ENCODE peak calls at places on chromosomes 7 and 10, in four cellular contexts. G is transverse colon, A is spleen, H is HCT116. O is an unnamed sample.

GRCh38 chr7:6143997-6144396 is 112.8 kb downstream of the ANKRD61 start:
- DNase-seq in A (no peak), G (no peak), H (no peak), O (no peak)

GRCh38 chr10:1179346-1180070 is 123.3 kb downstream of the WDR37 start:
- DNase-seq in H (no peak), G (no peak), A (peak; percentile 46), O (no peak)

GRCh38 chr7:159049266-159050025 is 95.2 kb downstream of the VIPR2 start:
- DNase-seq in H (no peak), G (no peak), A (peak; percentile 43), O (no peak)

GRCh38 chr10:133209641-133210040 is 20.4 kb upstream of the UTF1 start:
- DNase-seq in A (no peak), G (no peak), H (no peak), O (no peak)

GRCh38 chr10:127196227-127196954 is at the start of gene INSYN2A:
- DNase-seq in H (no peak), A (no peak), G (peak; percentile 27), O (peak; percentile 82)

GRCh38 chr7:32047801-32048200 is 22.4 kb downstream of the PDE1C start:
- DNase-seq in A (no peak), G (no peak), H (no peak), O (no peak)

GRCh38 chr7:99079104-99079503 is 64.8 kb downstream of the SMURF1 start:
- DNase-seq in H (no peak), G (peak; percentile 37), A (no peak), O (no peak)

GRCh38 chr7:135678612-135679575 is 16.6 kb downstream of the STMP1 start:
- DNase-seq in A (no peak), H (no peak), G (no peak), O (no peak)

GRCh38 chr7:132066776-132067175 is 509.5 kb downstream of the PLXNA4 start:
- DNase-seq in A (no peak), G (peak; percentile 20), H (no peak), O (no peak)

GRCh38 chr10:69703766-69704191 is 73.7 kb downstream of the FAM241B start:
- DNase-seq in G (no peak), H (peak; percentile 33), A (no peak), O (no peak)

GRCh38 chr7:132218876-132219275 is 357.4 kb downstream of the PLXNA4 start:
- DNase-seq in A (no peak), G (no peak), H (no peak), O (peak; percentile 11)

GRCh38 chr7:20328692-20329091 is 2.0 kb upstream of the ITGB8 start:
- DNase-seq in A (no peak), G (no peak), H (no peak), O (no peak)

GRCh38 chr7:142461437-142461836 is 203.6 kb upstream of the PRSS58 start:
- DNase-seq in G (no peak), H (no peak), A (no peak), O (no peak)

GRCh38 chr10:50512743-50513416 is 110.9 kb downstream of the SGMS1 start:
- DNase-seq in G (peak; percentile 17), H (no peak), A (no peak), O (no peak)

GRCh38 chr7:84218681-84219080 is 24.1 kb upstream of the SEMA3A start:
- DNase-seq in H (no peak), A (no peak), G (no peak), O (no peak)

GRCh38 chr10:28211759-28212158 is 91.1 kb downstream of the MPP7 start:
- DNase-seq in A (no peak), G (no peak), H (no peak), O (peak; percentile 48)

GRCh38 chr10:132846631-132847415 is 60.9 kb upstream of the NKX6-2 start:
- DNase-seq in A (peak; percentile 65), H (no peak), G (no peak), O (no peak)

GRCh38 chr10:79047875-79048638 is 20.7 kb upstream of the ZMIZ1 start:
- DNase-seq in G (no peak), H (no peak), A (peak; percentile 87), O (no peak)

GRCh38 chr10:33066558-33067236 is 108.7 kb upstream of the ITGB1 start:
- DNase-seq in H (no peak), G (no peak), A (no peak), O (peak; percentile 48)

GRCh38 chr10:96043895-96044580 is 655 bp downstream of the CCNJ start:
- DNase-seq in H (no peak), A (peak; percentile 90), G (peak; percentile 59), O (peak; percentile 59)

GRCh38 chr10:71307469-71308085 is 11.5 kb upstream of the SLC29A3 start:
- DNase-seq in G (no peak), H (no peak), A (no peak), O (no peak)

GRCh38 chr7:141752634-141753033 is 11.3 kb upstream of the TAS2R3 start:
- DNase-seq in A (no peak), G (no peak), H (no peak), O (peak; percentile 83)

GRCh38 chr7:79610301-79610700 is 156.8 kb upstream of the MAGI2 start:
- DNase-seq in H (no peak), A (no peak), G (no peak), O (no peak)

GRCh38 chr7:74477188-74477587 is 23.5 kb downstream of the GTF2IRD1 start:
- DNase-seq in H (no peak), G (no peak), A (no peak), O (no peak)

GRCh38 chr7:95886501-95887090 is 114.2 kb downstream of the DYNC1I1 start:
- DNase-seq in A (no peak), H (no peak), G (no peak), O (peak; percentile 54)

GRCh38 chr7:151694441-151694827 is 174.7 kb upstream of the RHEB start:
- DNase-seq in H (no peak), A (no peak), G (no peak), O (no peak)

GRCh38 chr7:100673942-100674431 is 447 bp downstream of the GNB2 start:
- DNase-seq in A (peak; percentile 92), H (no peak), G (peak; percentile 58), O (no peak)

GRCh38 chr7:108094375-108094774 is 35.8 kb downstream of the LAMB4 start:
- DNase-seq in A (no peak), G (no peak), H (no peak), O (no peak)

GRCh38 chr7:150778014-150778737 is 22.0 kb downstream of the TMEM176B start:
- DNase-seq in G (no peak), A (no peak), H (peak; percentile 24), O (peak; percentile 49)

GRCh38 chr7:149300751-149301150 is 38.8 kb downstream of the ZNF783 start:
- DNase-seq in A (no peak), H (no peak), G (no peak), O (no peak)

GRCh38 chr10:128062837-128063563 is 63.2 kb downstream of the MKI67 start:
- DNase-seq in H (no peak), A (peak; percentile 90), G (peak; percentile 58), O (no peak)

GRCh38 chr7:102917436-102918353 is 4.9 kb downstream of the LRRC17 start:
- DNase-seq in H (peak; percentile 16), A (no peak), G (no peak), O (peak; percentile 41)

GRCh38 chr7:16747095-16747494 is 6.5 kb upstream of the TSPAN13 start:
- DNase-seq in H (no peak), G (no peak), A (no peak), O (no peak)

GRCh38 chr10:44492678-44493077 is 107.8 kb upstream of the CXCL12 start:
- DNase-seq in A (no peak), H (no peak), G (no peak), O (no peak)

GRCh38 chr7:130371059-130371458 is 9.2 kb upstream of the CPA1 start:
- DNase-seq in G (peak; percentile 24), H (no peak), A (no peak), O (no peak)

GRCh38 chr7:70285176-70285575 is 686.9 kb downstream of the AUTS2 start:
- DNase-seq in H (no peak), G (no peak), A (no peak), O (no peak)

GRCh38 chr10:125000366-125001312 is 58.7 kb downstream of the ZRANB1 start:
- DNase-seq in G (peak; percentile 7), H (no peak), A (no peak), O (peak; percentile 41)
- TF ChIP-seq POLR2AphosphoS5 in G (no peak), H (peak; percentile 0), A (no peak), O (peak; percentile 0)

GRCh38 chr7:47369736-47370135 is 212.2 kb downstream of the TNS3 start:
- DNase-seq in G (no peak), H (no peak), A (no peak), O (no peak)

GRCh38 chr7:47370461-47371042 is 211.4 kb downstream of the TNS3 start:
- DNase-seq in H (no peak), G (no peak), A (peak; percentile 39), O (no peak)

GRCh38 chr7:47371317-47371716 is 210.6 kb downstream of the TNS3 start:
- DNase-seq in A (peak; percentile 52), H (no peak), G (no peak), O (no peak)

GRCh38 chr7:47373871-47374451 is 207.9 kb downstream of the TNS3 start:
- DNase-seq in A (peak; percentile 37), H (no peak), G (no peak), O (no peak)

DNA sequence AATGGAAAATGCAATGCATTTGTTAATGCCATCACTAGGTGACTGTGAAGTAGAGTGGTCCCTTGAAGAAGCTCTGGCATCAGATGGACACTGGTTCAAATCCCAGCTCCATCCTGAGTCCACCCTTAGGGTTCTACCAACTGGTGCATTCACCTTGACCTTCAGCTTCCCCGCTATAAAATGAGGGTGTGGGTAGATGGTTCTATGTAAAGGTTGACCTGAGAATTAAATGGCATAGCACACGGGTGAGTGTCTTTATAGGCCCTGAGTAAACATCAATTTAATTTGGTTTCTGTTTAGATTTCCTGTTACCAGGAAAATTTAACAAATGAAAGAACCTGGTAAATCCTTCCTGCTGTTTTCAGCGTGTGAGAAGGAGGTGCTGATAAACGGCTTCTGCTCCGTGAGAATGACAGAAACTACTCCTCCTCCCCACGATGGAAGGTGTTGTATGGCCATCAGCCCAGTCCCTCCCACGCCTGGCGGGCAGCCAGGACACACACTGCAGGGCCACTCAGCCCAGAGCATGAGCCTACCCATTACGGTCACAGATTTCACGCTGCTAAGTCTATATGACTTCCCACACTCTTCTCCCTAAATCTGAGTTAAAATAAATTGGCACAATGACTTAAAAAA is 210.1 kb downstream of the TNS3 start:
- DNase-seq in H (no peak), A (peak; percentile 67), G (peak; percentile 92), O (peak; percentile 30)
- TF ChIP-seq POLR2AphosphoS5 in H (no peak), A (peak; percentile 41), G (peak; percentile 80), O (no peak)

GRCh38 chr10:122126763-122127659 is 138.0 kb downstream of the TACC2 start:
- DNase-seq in G (no peak), A (no peak), H (peak; percentile 58), O (peak; percentile 77)
- TF ChIP-seq POLR2AphosphoS5 in G (peak; percentile 48), A (no peak), H (no peak), O (no peak)

DNA sequence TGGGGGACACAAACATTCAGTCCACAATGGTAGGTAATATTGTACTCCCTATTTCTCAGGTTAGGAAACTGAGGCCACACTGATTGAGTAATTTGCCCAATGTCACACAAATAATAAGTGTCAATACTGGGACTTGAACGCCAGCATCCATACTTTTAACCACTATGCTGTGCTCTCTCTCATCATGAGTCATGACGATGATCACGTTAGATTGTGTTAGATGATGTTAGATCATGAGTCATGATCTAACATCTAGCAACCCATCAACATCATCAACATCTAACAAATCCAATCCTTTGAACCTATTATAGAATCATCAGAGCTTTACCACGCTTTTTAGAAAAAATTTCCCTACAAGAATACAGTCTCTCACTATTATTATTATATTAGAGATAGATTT is 28.1 kb upstream of the HERPUD2 start:
- DNase-seq in G (no peak), A (no peak), H (no peak), O (no peak)
- TF ChIP-seq POLR2AphosphoS5 in G (no peak), A (no peak), H (no peak), O (no peak)

GRCh38 chr10:7121154-7121797 is 289.6 kb downstream of the SFMBT2 start:
- DNase-seq in G (peak; percentile 45), A (peak; percentile 87), H (peak; percentile 8), O (peak; percentile 90)
- TF ChIP-seq POLR2AphosphoS5 in G (no peak), A (no peak), H (no peak), O (no peak)